ENCODE peak calls at places on chromosomes 13 and 19, in four cellular contexts. Q is substantia nigra, I is HL-60, T is NCI-H1417. C is an unnamed sample.

GRCh38 chr13:101059803-101060202 is 356.5 kb downstream of the NALCN start:
- DNase-seq in Q (no peak), I (no peak), T (no peak), C (no peak)

GRCh38 chr19:6066661-6067646 is 43.3 kb downstream of the RFX2 start:
- DNase-seq in Q (no peak), I (peak), T (peak), C (no peak)

GRCh38 chr13:112251930-112252585 is 124.1 kb upstream of the SPACA7 start:
- DNase-seq in Q (no peak), I (no peak), T (no peak), C (no peak)

GRCh38 chr19:46717716-46718143 is 816 bp upstream of the PRKD2 start:
- DNase-seq in Q (no peak), I (no peak), T (peak), C (no peak)

GRCh38 chr13:43597599-43597945 is 189.2 kb downstream of the ENOX1 start:
- DNase-seq in Q (no peak), I (no peak), T (no peak), C (no peak)

GRCh38 chr19:51089786-51090185 is 7.1 kb upstream of the KLK14 start:
- DNase-seq in Q (no peak), I (no peak), T (no peak), C (no peak)

GRCh38 chr19:50723069-50723468 is at the start of gene CLEC11A:
- DNase-seq in Q (no peak), I (peak), T (no peak), C (no peak)

GRCh38 chr13:48775804-48776203 is 122.1 kb downstream of the CYSLTR2 start:
- DNase-seq in Q (no peak), I (no peak), T (no peak), C (no peak)

GRCh38 chr19:13487985-13488384 is 18.3 kb downstream of the CACNA1A start:
- DNase-seq in Q (no peak), I (no peak), T (no peak), C (no peak)

GRCh38 chr19:19405919-19406877 is 723 bp downstream of the GATAD2A start:
- DNase-seq in Q (no peak), I (peak), T (no peak), C (no peak)

GRCh38 chr19:54665530-54665929 is 2.7 kb downstream of the LILRB4 start:
- DNase-seq in Q (no peak), I (no peak), T (no peak), C (no peak)

GRCh38 chr19:13160557-13160956 is 10.3 kb downstream of the IER2 start:
- DNase-seq in Q (no peak), I (no peak), T (no peak), C (no peak)

GRCh38 chr19:34291235-34291634 is 36.9 kb downstream of the GARRE1 start:
- DNase-seq in Q (no peak), I (no peak), T (no peak), C (no peak)

GRCh38 chr13:21218351-21219043 is 42.0 kb downstream of the MRPL57 start:
- DNase-seq in Q (no peak), I (peak), T (no peak), C (no peak)

GRCh38 chr13:35162420-35162819 is 220.3 kb downstream of the NBEA start:
- DNase-seq in Q (no peak), I (no peak), T (no peak), C (no peak)

GRCh38 chr19:43395561-43395960 is 19.1 kb upstream of the TEX101 start:
- DNase-seq in Q (no peak), I (no peak), T (no peak), C (no peak)

GRCh38 chr19:41064974-41065569 is 23.2 kb upstream of the CYP2A13 start:
- DNase-seq in Q (no peak), I (no peak), T (no peak), C (no peak)

GRCh38 chr13:108917581-108917980 is 288.2 kb downstream of the MYO16 start:
- DNase-seq in Q (no peak), I (no peak), T (no peak), C (no peak)

GRCh38 chr13:62278271-62278670 is 862.6 kb upstream of the PCDH20 start:
- DNase-seq in Q (no peak), I (no peak), T (no peak), C (no peak)